ENCODE peak calls at places on chromosomes 1 and 21, in six cellular contexts. H is cardiac muscle cell, M is heart right ventricle, W is lower lobe of right lung, E is fibroblast of mammary gland, U is sigmoid colon. X is an unnamed sample.

GRCh38 chr1:117059334-117059677 is 820 bp upstream of the TTF2 start:
- DNase-seq in H (no peak), M (no peak), W (peak), E (no peak), U (no peak), X (no peak)

GRCh38 chr1:6508154-6508875 is 16.8 kb upstream of the PLEKHG5 start:
- DNase-seq in H (no peak), M (peak), W (no peak), E (no peak), U (no peak), X (no peak)

GRCh38 chr21:43188181-43188580 is 19.4 kb downstream of the CRYAA start:
- DNase-seq in H (no peak), M (no peak), W (no peak), E (no peak), U (peak), X (no peak)

GRCh38 chr1:29280780-29281131 is 44.4 kb downstream of the PTPRU start:
- DNase-seq in H (no peak), M (no peak), W (no peak), E (peak), U (no peak), X (no peak)

GRCh38 chr1:47656719-47657685 is 219.2 kb downstream of the FOXD2 start:
- DNase-seq in H (peak), M (peak), W (no peak), E (peak), U (peak), X (peak)

GRCh38 chr1:86748622-86749373 is 44.4 kb downstream of the SH3GLB1 start:
- DNase-seq in H (peak), M (no peak), W (no peak), E (no peak), U (no peak), X (no peak)

GRCh38 chr1:46617833-46618232 is 1.2 kb upstream of the MOB3C start:
- DNase-seq in H (no peak), M (no peak), W (no peak), E (no peak), U (no peak), X (no peak)

GRCh38 chr1:42736152-42736551 is 3.9 kb downstream of the CLDN19 start:
- DNase-seq in H (peak), M (no peak), W (no peak), E (peak), U (no peak), X (no peak)

GRCh38 chr1:212962509-212962908 is 12.2 kb downstream of the VASH2 start:
- DNase-seq in H (no peak), M (no peak), W (no peak), E (no peak), U (no peak), X (no peak)

GRCh38 chr1:217343907-217344306 is 287.0 kb downstream of the GPATCH2 start:
- DNase-seq in H (no peak), M (no peak), W (no peak), E (no peak), U (no peak), X (no peak)

GRCh38 chr1:219990782-219991510 is 55.4 kb downstream of the EPRS1 start:
- DNase-seq in H (peak), M (no peak), W (no peak), E (peak), U (no peak), X (no peak)

GRCh38 chr1:94325379-94326302 is 88.3 kb upstream of the ARHGAP29 start:
- DNase-seq in H (peak), M (no peak), W (no peak), E (peak), U (no peak), X (no peak)

GRCh38 chr1:27086026-27086425 is 68.9 kb downstream of the SLC9A1 start:
- DNase-seq in H (no peak), M (no peak), W (no peak), E (no peak), U (no peak), X (no peak)

GRCh38 chr1:37958690-37959089 is 11.8 kb upstream of the INPP5B start:
- DNase-seq in H (peak), M (no peak), W (no peak), E (peak), U (no peak), X (no peak)

GRCh38 chr1:159752135-159752580 is 28.6 kb upstream of the DUSP23 start:
- DNase-seq in H (peak), M (peak), W (peak), E (peak), U (peak), X (peak)

GRCh38 chr1:96238426-96238825 is 483.2 kb upstream of the PTBP2 start:
- DNase-seq in H (no peak), M (no peak), W (no peak), E (no peak), U (no peak), X (no peak)

GRCh38 chr1:36365310-36365895 is 20.3 kb downstream of the STK40 start:
- DNase-seq in H (peak), M (peak), W (no peak), E (peak), U (peak), X (no peak)

GRCh38 chr1:214902636-214903320 is 179.8 kb upstream of the KCNK2 start:
- DNase-seq in H (peak), M (no peak), W (no peak), E (peak), U (no peak), X (no peak)

GRCh38 chr1:50936321-50936720 is 23.7 kb downstream of the FAF1 start:
- DNase-seq in H (peak), M (no peak), W (no peak), E (peak), U (no peak), X (no peak)

GRCh38 chr1:92728687-92729086 is 56.2 kb downstream of the EVI5 start:
- DNase-seq in H (peak), M (no peak), W (no peak), E (peak), U (no peak), X (no peak)

GRCh38 chr1:107877749-107878148 is 87.2 kb downstream of the VAV3 start:
- DNase-seq in H (no peak), M (no peak), W (peak), E (no peak), U (no peak), X (no peak)

GRCh38 chr1:41399148-41399795 is 38.0 kb downstream of the FOXO6 start:
- DNase-seq in H (no peak), M (peak), W (no peak), E (no peak), U (no peak), X (no peak)

GRCh38 chr1:175154595-175155472 is 37.7 kb downstream of the KIAA0040 start:
- DNase-seq in H (peak), M (peak), W (peak), E (peak), U (peak), X (peak)

GRCh38 chr1:19169642-19170041 is 40.4 kb downstream of the UBR4 start:
- DNase-seq in H (no peak), M (no peak), W (no peak), E (peak), U (no peak), X (no peak)

GRCh38 chr1:219702551-219703215 is 89.8 kb upstream of the ZC3H11B start:
- DNase-seq in H (peak), M (no peak), W (no peak), E (no peak), U (no peak), X (no peak)

GRCh38 chr1:88730995-88731394 is 46.9 kb downstream of the PKN2 start:
- DNase-seq in H (no peak), M (no peak), W (no peak), E (no peak), U (no peak), X (no peak)

GRCh38 chr1:234954613-234955012 is 174.0 kb downstream of the TOMM20 start:
- DNase-seq in H (no peak), M (no peak), W (no peak), E (no peak), U (no peak), X (no peak)

GRCh38 chr1:208007938-208008342 is 97.0 kb upstream of the CD34 start:
- DNase-seq in H (peak), M (no peak), W (no peak), E (peak), U (no peak), X (no peak)

GRCh38 chr1:233045591-233045990 is 95.2 kb downstream of the NTPCR start:
- DNase-seq in H (peak), M (no peak), W (no peak), E (peak), U (no peak), X (no peak)

GRCh38 chr1:21901986-21902377 is 35.1 kb downstream of the HSPG2 start:
- DNase-seq in H (no peak), M (no peak), W (no peak), E (no peak), U (no peak), X (no peak)

GRCh38 chr1:177413982-177414654 is 243.4 kb downstream of the BRINP2 start:
- DNase-seq in H (no peak), M (no peak), W (no peak), E (no peak), U (no peak), X (no peak)

GRCh38 chr1:244958593-244958992 is 94.2 kb upstream of the HNRNPU start:
- DNase-seq in H (no peak), M (no peak), W (no peak), E (no peak), U (no peak), X (no peak)

GRCh38 chr1:63318255-63319068 is 3.9 kb upstream of the FOXD3 start:
- DNase-seq in H (no peak), M (no peak), W (no peak), E (no peak), U (no peak), X (no peak)

GRCh38 chr21:41325138-41325537 is 8.5 kb downstream of the FAM3B start:
- DNase-seq in H (no peak), M (no peak), W (no peak), E (no peak), U (no peak), X (no peak)

GRCh38 chr1:81594211-81594610 is 206.5 kb upstream of the ADGRL2 start:
- DNase-seq in H (no peak), M (no peak), W (no peak), E (no peak), U (no peak), X (no peak)

GRCh38 chr1:170340259-170340658 is 191.7 kb upstream of the GORAB start:
- DNase-seq in H (peak), M (no peak), W (no peak), E (no peak), U (no peak), X (no peak)

GRCh38 chr1:229631148-229631547 is 5.1 kb downstream of the URB2 start:
- DNase-seq in H (no peak), M (no peak), W (no peak), E (no peak), U (no peak), X (no peak)

GRCh38 chr1:171344473-171344820 is 30.5 kb downstream of the FMO4 start:
- DNase-seq in H (peak), M (no peak), W (no peak), E (peak), U (no peak), X (no peak)
- H3K4me3 ChIP-seq in H (no peak), M (no peak), W (no peak), E (no peak), U (no peak), X (no peak)

GRCh38 chr1:65075123-65075976 is 72.7 kb upstream of the AK4 start:
- DNase-seq in H (peak), M (no peak), W (no peak), E (peak), U (peak), X (no peak)
- TF ChIP-seq CTCF in H (peak), M (peak), W (peak), E (peak), U (peak), X (peak)

GRCh38 chr1:40197656-40198055 is 36.5 kb downstream of the RLF start:
- DNase-seq in H (no peak), M (no peak), W (no peak), E (no peak), U (no peak), X (no peak)
- H3K4me3 ChIP-seq in H (no peak), M (no peak), W (no peak), E (no peak), U (no peak), X (no peak)

GRCh38 chr1:45508295-45509151 is 8.4 kb downstream of the MMACHC start:
- DNase-seq in H (no peak), M (no peak), W (no peak), E (peak), U (no peak), X (no peak)
- TF ChIP-seq CTCF in H (peak), M (peak), W (no peak), E (peak), U (no peak), X (peak)

GRCh38 chr1:150256193-150256548 is 1.4 kb upstream of the CA14 start:
- DNase-seq in H (no peak), M (no peak), W (no peak), E (no peak), U (no peak), X (no peak)
- H3K4me3 ChIP-seq in H (peak), M (no peak), W (peak), E (no peak), U (peak), X (peak)

GRCh38 chr1:180028864-180029263 is 74.3 kb downstream of the CEP350 start:
- DNase-seq in H (peak), M (no peak), W (no peak), E (no peak), U (no peak), X (no peak)
- TF ChIP-seq CTCF in H (peak), M (peak), W (no peak), E (peak), U (peak), X (peak)

DNA sequence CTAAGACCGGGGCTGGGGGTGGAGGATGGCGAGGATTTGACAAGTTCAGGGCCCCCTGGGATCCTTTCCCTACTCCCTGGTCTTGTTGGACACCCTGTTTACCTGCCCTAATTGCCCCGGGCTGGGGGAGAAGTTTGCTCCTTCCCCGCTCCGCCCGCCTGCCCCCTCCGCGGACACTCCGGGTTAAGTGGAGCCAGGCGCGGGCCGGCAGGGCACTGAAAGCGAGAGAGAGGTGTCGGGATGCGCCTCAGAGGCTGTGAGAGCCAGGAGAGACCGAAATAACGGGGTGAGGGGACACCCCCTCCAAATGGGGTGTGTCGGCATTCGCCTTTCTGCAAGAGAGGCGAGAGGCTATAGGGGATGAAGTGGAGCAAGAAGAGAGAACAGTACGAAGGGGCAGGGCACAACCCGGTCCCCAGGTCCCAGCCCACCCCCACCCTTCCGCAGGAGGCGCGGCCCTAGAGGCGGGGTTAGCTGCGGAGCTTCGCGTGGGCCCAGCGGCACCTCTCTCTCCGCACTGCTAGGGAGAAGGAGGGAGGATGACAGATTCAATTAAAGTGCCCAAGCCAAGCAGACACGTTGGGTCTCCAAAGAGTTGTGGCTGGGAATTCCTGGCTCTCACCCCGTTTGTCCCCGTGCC is 3.8 kb downstream of the EFNA3 start:
- DNase-seq in H (no peak), M (peak), W (no peak), E (no peak), U (peak), X (no peak)
- H3K4me3 ChIP-seq in H (peak), M (no peak), W (peak), E (no peak), U (peak), X (no peak)

DNA sequence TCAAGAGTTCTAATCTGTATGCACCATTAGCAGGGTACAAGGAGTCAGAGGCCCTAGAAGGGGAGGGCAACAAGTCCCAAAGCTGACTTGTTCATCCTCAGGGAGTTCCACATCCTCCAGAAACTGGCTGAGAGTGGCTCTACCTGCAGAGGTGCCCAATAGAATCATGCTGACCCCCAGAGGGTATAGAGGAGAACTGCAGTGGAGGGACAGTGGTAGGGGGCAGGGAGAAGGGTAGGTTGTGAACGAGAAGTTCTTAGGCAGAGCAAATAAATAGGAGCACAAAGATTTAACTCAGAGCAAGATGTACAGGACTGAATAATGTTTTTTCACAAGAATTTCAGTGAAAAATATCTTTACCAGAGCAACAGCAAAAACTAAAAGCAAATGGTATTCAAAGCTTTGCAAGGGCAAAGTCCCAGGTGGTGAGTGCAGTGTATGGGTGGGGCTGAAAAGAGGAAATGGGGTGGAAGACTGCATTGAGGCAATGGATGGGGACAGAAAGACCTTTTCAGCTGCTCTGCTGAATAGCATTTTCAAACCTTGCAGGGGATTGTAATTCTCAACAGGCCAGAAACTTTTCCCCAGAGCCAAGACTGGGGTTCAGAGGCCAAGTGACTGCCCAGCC is 3.1 kb downstream of the FCRL2 start:
- DNase-seq in H (no peak), M (no peak), W (no peak), E (no peak), U (no peak), X (no peak)
- TF ChIP-seq CTCF in H (no peak), M (no peak), W (no peak), E (no peak), U (peak), X (no peak)

X was measured in right atrium auricular region.